ENCODE peak calls at places on chromosomes 4 and X, in eight cellular contexts. T is T-helper 9 cell, W is NCI-H1092 treated with DMSO at 0.1 percent for 48 hours, O is dermis blood vessel endothelial cell, A is T-helper 2 cell, U is MG63, L is colonic mucosa, R is OCI-LY7. Z is an unnamed sample.

GRCh38 chr4:114361249-114361648 is 237.4 kb upstream of the UGT8 start:
- DNase-seq in T (no peak), W (no peak), O (no peak), A (no peak), U (no peak), L (no peak), R (no peak), Z (no peak)

GRCh38 chr4:176123710-176124407 is 58.2 kb downstream of the WDR17 start:
- DNase-seq in T (no peak), W (no peak), O (peak), A (peak), U (peak), L (peak), R (peak), Z (no peak)

GRCh38 chr4:27057662-27058061 is 197.0 kb downstream of the STIM2 start:
- DNase-seq in T (no peak), W (no peak), O (no peak), A (no peak), U (no peak), L (no peak), R (no peak), Z (no peak)

GRCh38 chrX:581717-582116 is 48.9 kb upstream of the SHOX start:
- DNase-seq in T (no peak), W (no peak), O (no peak), A (no peak), U (peak), L (no peak), R (no peak), Z (no peak)

GRCh38 chrX:22912598-22912997 is 87.2 kb upstream of the DDX53 start:
- DNase-seq in T (no peak), W (no peak), O (no peak), A (no peak), U (no peak), L (no peak), R (no peak), Z (no peak)

GRCh38 chr4:129223955-129224354 is 128.0 kb downstream of the C4orf33 start:
- DNase-seq in T (no peak), W (no peak), O (no peak), A (no peak), U (no peak), L (no peak), R (no peak), Z (no peak)

GRCh38 chrX:154002215-154002719 is 17.4 kb downstream of the IRAK1 start:
- DNase-seq in T (no peak), W (peak), O (peak), A (peak), U (no peak), L (no peak), R (no peak), Z (no peak)

GRCh38 chr4:34720563-34720962 is 1523.8 kb downstream of the ARAP2 start:
- DNase-seq in T (no peak), W (peak), O (peak), A (peak), U (no peak), L (no peak), R (peak), Z (no peak)

GRCh38 chr4:6408263-6408662 is 64.2 kb downstream of the PPP2R2C start:
- DNase-seq in T (no peak), W (no peak), O (no peak), A (no peak), U (no peak), L (no peak), R (peak), Z (no peak)

GRCh38 chr4:54082168-54082567 is 17.8 kb upstream of the CHIC2 start:
- DNase-seq in T (no peak), W (no peak), O (peak), A (no peak), U (peak), L (peak), R (no peak), Z (no peak)

GRCh38 chr4:144564358-144564757 is 81.6 kb upstream of the HHIP start:
- DNase-seq in T (no peak), W (no peak), O (peak), A (no peak), U (no peak), L (no peak), R (no peak), Z (no peak)

GRCh38 chrX:103941201-103941975 is 21.0 kb upstream of the TMSB15B start:
- DNase-seq in T (no peak), W (peak), O (peak), A (peak), U (no peak), L (no peak), R (peak), Z (no peak)

GRCh38 chrX:103817502-103817901 is 14.6 kb downstream of the RAB9B start:
- DNase-seq in T (peak), W (peak), O (peak), A (peak), U (no peak), L (peak), R (peak), Z (peak)